ENCODE peak calls at places on chromosomes 16 and 17, in nine cellular contexts. One of them, this sample, is unnamed.

GRCh38 chr17:31489295-31490018 is 98.0 kb downstream of the RAB11FIP4 start:
- DNase-seq in heart right ventricle: no peak
- DNase-seq in upper lobe of right lung: peak; percentile 80
- DNase-seq in foreskin fibroblast: no peak
- DNase-seq in left lung: peak; percentile 77
- DNase-seq in BJ: no peak
- DNase-seq in retinal pigment epithelial cell: no peak
- DNase-seq in fibroblast of villous mesenchyme: no peak
- DNase-seq in colonic mucosa: peak; percentile 94
- DNase-seq in this sample: no peak

GRCh38 chr17:75950421-75950820 is 9.6 kb upstream of the FBF1 start:
- DNase-seq in colonic mucosa: no peak
- DNase-seq in fibroblast of villous mesenchyme: no peak
- DNase-seq in BJ: no peak
- DNase-seq in foreskin fibroblast: no peak
- DNase-seq in retinal pigment epithelial cell: no peak
- DNase-seq in upper lobe of right lung: no peak
- DNase-seq in heart right ventricle: no peak
- DNase-seq in left lung: no peak
- DNase-seq in this sample: no peak

GRCh38 chr16:11706180-11706742 is 36.4 kb downstream of the TXNDC11 start:
- DNase-seq in heart right ventricle: peak; percentile 48
- DNase-seq in retinal pigment epithelial cell: no peak
- DNase-seq in fibroblast of villous mesenchyme: no peak
- DNase-seq in left lung: no peak
- DNase-seq in colonic mucosa: no peak
- DNase-seq in foreskin fibroblast: no peak
- DNase-seq in BJ: no peak
- DNase-seq in upper lobe of right lung: no peak
- DNase-seq in this sample: no peak

GRCh38 chr17:38460716-38461650 is 32.7 kb downstream of the ARHGAP23 start:
- DNase-seq in BJ: no peak
- DNase-seq in fibroblast of villous mesenchyme: no peak
- DNase-seq in foreskin fibroblast: no peak
- DNase-seq in retinal pigment epithelial cell: no peak
- DNase-seq in colonic mucosa: no peak
- DNase-seq in upper lobe of right lung: no peak
- DNase-seq in left lung: no peak
- DNase-seq in heart right ventricle: no peak
- DNase-seq in this sample: no peak

GRCh38 chr17:78693346-78694083 is 88.6 kb downstream of the CYTH1 start:
- DNase-seq in colonic mucosa: no peak
- DNase-seq in foreskin fibroblast: no peak
- DNase-seq in upper lobe of right lung: no peak
- DNase-seq in left lung: no peak
- DNase-seq in fibroblast of villous mesenchyme: no peak
- DNase-seq in retinal pigment epithelial cell: no peak
- DNase-seq in heart right ventricle: no peak
- DNase-seq in BJ: no peak
- DNase-seq in this sample: no peak

GRCh38 chr16:2827481-2827790 is 2.7 kb upstream of the ZG16B start:
- DNase-seq in fibroblast of villous mesenchyme: no peak
- DNase-seq in left lung: no peak
- DNase-seq in colonic mucosa: no peak
- DNase-seq in retinal pigment epithelial cell: no peak
- DNase-seq in BJ: no peak
- DNase-seq in upper lobe of right lung: no peak
- DNase-seq in foreskin fibroblast: no peak
- DNase-seq in heart right ventricle: no peak
- DNase-seq in this sample: no peak

GRCh38 chr17:30296499-30297038 is 4.8 kb upstream of the BLMH start:
- DNase-seq in upper lobe of right lung: no peak
- DNase-seq in BJ: no peak
- DNase-seq in heart right ventricle: no peak
- DNase-seq in left lung: no peak
- DNase-seq in fibroblast of villous mesenchyme: no peak
- DNase-seq in foreskin fibroblast: no peak
- DNase-seq in colonic mucosa: no peak
- DNase-seq in retinal pigment epithelial cell: no peak
- DNase-seq in this sample: no peak

GRCh38 chr17:53626286-53626685 is 196.4 kb upstream of the KIF2B start:
- DNase-seq in colonic mucosa: no peak
- DNase-seq in foreskin fibroblast: no peak
- DNase-seq in retinal pigment epithelial cell: peak; percentile 49
- DNase-seq in left lung: no peak
- DNase-seq in heart right ventricle: no peak
- DNase-seq in upper lobe of right lung: no peak
- DNase-seq in BJ: no peak
- DNase-seq in fibroblast of villous mesenchyme: no peak
- DNase-seq in this sample: peak; percentile 71

GRCh38 chr17:5672815-5673430 is 88.6 kb upstream of the NLRP1 start:
- DNase-seq in fibroblast of villous mesenchyme: no peak
- DNase-seq in left lung: no peak
- DNase-seq in retinal pigment epithelial cell: no peak
- DNase-seq in upper lobe of right lung: no peak
- DNase-seq in foreskin fibroblast: no peak
- DNase-seq in BJ: no peak
- DNase-seq in colonic mucosa: no peak
- DNase-seq in heart right ventricle: no peak
- DNase-seq in this sample: no peak

GRCh38 chr16:2975161-2975795 is 5.0 kb downstream of the PKMYT1 start:
- DNase-seq in fibroblast of villous mesenchyme: no peak
- DNase-seq in colonic mucosa: no peak
- DNase-seq in foreskin fibroblast: no peak
- DNase-seq in upper lobe of right lung: no peak
- DNase-seq in BJ: no peak
- DNase-seq in left lung: no peak
- DNase-seq in heart right ventricle: no peak
- DNase-seq in retinal pigment epithelial cell: no peak
- DNase-seq in this sample: no peak

GRCh38 chr16:81547194-81547918 is 102.7 kb downstream of the CMIP start:
- DNase-seq in retinal pigment epithelial cell: no peak
- DNase-seq in BJ: no peak
- DNase-seq in fibroblast of villous mesenchyme: no peak
- DNase-seq in upper lobe of right lung: peak; percentile 46
- DNase-seq in left lung: no peak
- DNase-seq in foreskin fibroblast: no peak
- DNase-seq in heart right ventricle: no peak
- DNase-seq in colonic mucosa: no peak
- DNase-seq in this sample: no peak

GRCh38 chr16:78642621-78643285 is 543.3 kb downstream of the WWOX start:
- DNase-seq in retinal pigment epithelial cell: no peak
- DNase-seq in foreskin fibroblast: no peak
- DNase-seq in BJ: no peak
- DNase-seq in heart right ventricle: no peak
- DNase-seq in left lung: no peak
- DNase-seq in fibroblast of villous mesenchyme: no peak
- DNase-seq in colonic mucosa: no peak
- DNase-seq in upper lobe of right lung: no peak
- DNase-seq in this sample: no peak

GRCh38 chr16:2799852-2800226 is 1.6 kb downstream of the PRSS41 start:
- DNase-seq in foreskin fibroblast: peak; percentile 22
- DNase-seq in retinal pigment epithelial cell: no peak
- DNase-seq in heart right ventricle: no peak
- DNase-seq in BJ: no peak
- DNase-seq in colonic mucosa: peak; percentile 81
- DNase-seq in left lung: peak; percentile 70
- DNase-seq in upper lobe of right lung: peak; percentile 72
- DNase-seq in fibroblast of villous mesenchyme: peak; percentile 78
- DNase-seq in this sample: no peak

GRCh38 chr17:57284984-57285646 is 28.8 kb downstream of the MSI2 start:
- DNase-seq in BJ: no peak
- DNase-seq in colonic mucosa: no peak
- DNase-seq in upper lobe of right lung: no peak
- DNase-seq in heart right ventricle: no peak
- DNase-seq in fibroblast of villous mesenchyme: no peak
- DNase-seq in foreskin fibroblast: no peak
- DNase-seq in left lung: no peak
- DNase-seq in retinal pigment epithelial cell: no peak
- DNase-seq in this sample: no peak

GRCh38 chr17:76560036-76560876 is 20.4 kb downstream of the PRCD start:
- DNase-seq in fibroblast of villous mesenchyme: no peak
- DNase-seq in upper lobe of right lung: no peak
- DNase-seq in colonic mucosa: no peak
- DNase-seq in BJ: no peak
- DNase-seq in heart right ventricle: no peak
- DNase-seq in retinal pigment epithelial cell: no peak
- DNase-seq in foreskin fibroblast: no peak
- DNase-seq in left lung: no peak
- DNase-seq in this sample: no peak

GRCh38 chr16:56807011-56807675 is 57.9 kb upstream of the SLC12A3 start:
- DNase-seq in retinal pigment epithelial cell: no peak
- DNase-seq in upper lobe of right lung: no peak
- DNase-seq in left lung: no peak
- DNase-seq in colonic mucosa: no peak
- DNase-seq in heart right ventricle: no peak
- DNase-seq in foreskin fibroblast: peak; percentile 30
- DNase-seq in fibroblast of villous mesenchyme: peak; percentile 77
- DNase-seq in BJ: peak; percentile 26
- DNase-seq in this sample: no peak

GRCh38 chr17:28413804-28414203 is 7.8 kb upstream of the SLC46A1 start:
- DNase-seq in BJ: no peak
- DNase-seq in fibroblast of villous mesenchyme: no peak
- DNase-seq in heart right ventricle: no peak
- DNase-seq in retinal pigment epithelial cell: no peak
- DNase-seq in left lung: no peak
- DNase-seq in colonic mucosa: no peak
- DNase-seq in upper lobe of right lung: no peak
- DNase-seq in foreskin fibroblast: no peak
- DNase-seq in this sample: no peak

GRCh38 chr17:28412131-28412530 is 6.1 kb upstream of the SLC46A1 start:
- DNase-seq in BJ: no peak
- DNase-seq in colonic mucosa: no peak
- DNase-seq in fibroblast of villous mesenchyme: peak; percentile 8
- DNase-seq in foreskin fibroblast: no peak
- DNase-seq in left lung: no peak
- DNase-seq in heart right ventricle: no peak
- DNase-seq in retinal pigment epithelial cell: no peak
- DNase-seq in upper lobe of right lung: no peak
- DNase-seq in this sample: no peak

GRCh38 chr17:28415886-28416285 is 9.9 kb upstream of the SLC46A1 start:
- DNase-seq in colonic mucosa: no peak
- DNase-seq in BJ: no peak
- DNase-seq in upper lobe of right lung: no peak
- DNase-seq in foreskin fibroblast: no peak
- DNase-seq in left lung: no peak
- DNase-seq in fibroblast of villous mesenchyme: no peak
- DNase-seq in heart right ventricle: no peak
- DNase-seq in retinal pigment epithelial cell: no peak
- DNase-seq in this sample: no peak

GRCh38 chr17:28421775-28422305 is 15.8 kb upstream of the SLC46A1 start:
- DNase-seq in left lung: peak; percentile 47
- DNase-seq in foreskin fibroblast: no peak
- DNase-seq in colonic mucosa: no peak
- DNase-seq in heart right ventricle: no peak
- DNase-seq in upper lobe of right lung: no peak
- DNase-seq in BJ: no peak
- DNase-seq in retinal pigment epithelial cell: no peak
- DNase-seq in fibroblast of villous mesenchyme: no peak
- DNase-seq in this sample: no peak

DNA sequence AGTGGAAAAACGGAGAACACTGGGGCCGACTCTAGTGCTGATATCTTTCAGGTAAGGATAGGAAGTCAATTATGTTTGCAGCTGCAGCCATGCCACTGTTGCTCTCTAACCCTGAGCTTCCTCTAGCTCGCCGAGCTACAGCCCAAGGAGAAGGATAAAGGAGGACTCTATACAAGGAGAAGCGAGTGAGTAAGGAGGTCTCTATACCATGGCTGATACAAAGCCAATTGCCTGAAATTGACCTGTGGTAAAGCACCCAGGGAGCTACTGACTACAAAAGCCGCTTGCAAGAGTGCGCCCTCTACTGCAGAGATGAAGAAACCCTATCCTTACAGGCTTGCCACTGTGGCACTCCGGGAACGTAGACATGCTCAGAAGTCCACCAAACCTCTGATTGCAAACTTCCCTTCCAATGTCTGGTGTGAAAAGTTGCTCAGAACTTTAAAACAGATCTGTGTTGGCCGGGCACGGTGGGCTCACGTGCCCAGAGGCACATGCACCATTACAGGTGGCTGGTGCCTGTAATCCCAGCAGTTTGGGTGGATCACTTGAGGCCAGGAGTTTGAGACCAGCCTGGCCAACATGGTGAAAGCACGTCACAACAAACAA is 10.8 kb upstream of the SLC46A1 start:
- DNase-seq in fibroblast of villous mesenchyme: peak; percentile 79
- DNase-seq in upper lobe of right lung: no peak
- DNase-seq in heart right ventricle: peak; percentile 65
- DNase-seq in BJ: no peak
- DNase-seq in left lung: peak; percentile 53
- DNase-seq in retinal pigment epithelial cell: peak; percentile 29
- DNase-seq in colonic mucosa: peak; percentile 59
- DNase-seq in foreskin fibroblast: peak; percentile 32
- DNase-seq in this sample: no peak
- TF ChIP-seq CTCF in fibroblast of villous mesenchyme: peak; percentile 82
- TF ChIP-seq CTCF in upper lobe of right lung: peak; percentile 76
- TF ChIP-seq CTCF in heart right ventricle: peak; percentile 39
- TF ChIP-seq CTCF in BJ: peak; percentile 80
- TF ChIP-seq CTCF in left lung: peak; percentile 63
- TF ChIP-seq CTCF in retinal pigment epithelial cell: peak; percentile 92
- TF ChIP-seq CTCF in colonic mucosa: peak; percentile 65
- TF ChIP-seq CTCF in foreskin fibroblast: peak; percentile 77
- TF ChIP-seq CTCF in this sample: peak; percentile 95

GRCh38 chr17:12627776-12628491 is 37.8 kb upstream of the MYOCD start:
- DNase-seq in foreskin fibroblast: peak; percentile 23
- DNase-seq in left lung: no peak
- DNase-seq in retinal pigment epithelial cell: peak; percentile 70
- DNase-seq in upper lobe of right lung: no peak
- DNase-seq in fibroblast of villous mesenchyme: peak; percentile 90
- DNase-seq in heart right ventricle: no peak
- DNase-seq in BJ: no peak
- DNase-seq in colonic mucosa: no peak
- DNase-seq in this sample: no peak
- H3K4me3 ChIP-seq in foreskin fibroblast: no peak overlapping the region
- H3K4me3 ChIP-seq in left lung: no peak overlapping the region
- H3K4me3 ChIP-seq in retinal pigment epithelial cell: no peak overlapping the region
- H3K4me3 ChIP-seq in upper lobe of right lung: no peak overlapping the region
- H3K4me3 ChIP-seq in fibroblast of villous mesenchyme: no peak overlapping the region
- H3K4me3 ChIP-seq in heart right ventricle: no peak overlapping the region
- H3K4me3 ChIP-seq in BJ: no peak overlapping the region
- H3K4me3 ChIP-seq in colonic mucosa: no peak overlapping the region
- H3K4me3 ChIP-seq in this sample: no peak overlapping the region

GRCh38 chr16:22141746-22142145 is 20.6 kb upstream of the SDR42E2 start:
- DNase-seq in left lung: no peak
- DNase-seq in BJ: no peak
- DNase-seq in colonic mucosa: no peak
- DNase-seq in foreskin fibroblast: peak; percentile 12
- DNase-seq in retinal pigment epithelial cell: no peak
- DNase-seq in fibroblast of villous mesenchyme: peak; percentile 7
- DNase-seq in upper lobe of right lung: no peak
- DNase-seq in heart right ventricle: no peak
- DNase-seq in this sample: no peak
- TF ChIP-seq CTCF in left lung: peak; percentile 16
- TF ChIP-seq CTCF in BJ: peak; percentile 38
- TF ChIP-seq CTCF in colonic mucosa: no peak
- TF ChIP-seq CTCF in foreskin fibroblast: peak; percentile 54
- TF ChIP-seq CTCF in retinal pigment epithelial cell: peak; percentile 65
- TF ChIP-seq CTCF in fibroblast of villous mesenchyme: peak; percentile 55
- TF ChIP-seq CTCF in upper lobe of right lung: peak; percentile 23
- TF ChIP-seq CTCF in heart right ventricle: no peak
- TF ChIP-seq CTCF in this sample: peak; percentile 69

GRCh38 chr17:9024497-9024896 is 3.2 kb downstream of the NTN1 start:
- DNase-seq in retinal pigment epithelial cell: no peak
- DNase-seq in foreskin fibroblast: no peak
- DNase-seq in upper lobe of right lung: no peak
- DNase-seq in left lung: no peak
- DNase-seq in BJ: no peak
- DNase-seq in fibroblast of villous mesenchyme: no peak
- DNase-seq in heart right ventricle: no peak
- DNase-seq in colonic mucosa: no peak
- DNase-seq in this sample: no peak
- H3K4me3 ChIP-seq in retinal pigment epithelial cell: no peak overlapping the region
- H3K4me3 ChIP-seq in foreskin fibroblast: no peak overlapping the region
- H3K4me3 ChIP-seq in upper lobe of right lung: no peak overlapping the region
- H3K4me3 ChIP-seq in left lung: no peak overlapping the region
- H3K4me3 ChIP-seq in BJ: no peak overlapping the region
- H3K4me3 ChIP-seq in fibroblast of villous mesenchyme: no peak overlapping the region
- H3K4me3 ChIP-seq in heart right ventricle: no peak overlapping the region
- H3K4me3 ChIP-seq in colonic mucosa: no peak overlapping the region
- H3K4me3 ChIP-seq in this sample: no peak overlapping the region